ENCODE peak calls at places on chromosomes 2 and 18, in eight cellular contexts. X is mammary epithelial cell, C is neuronal stem cell, P is GM23248, Y is mesenchymal stem cell, E is OCI-LY7, K is keratinocyte, R is H9. N is an unnamed sample.

GRCh38 chr2:216161967-216162366 is 52.8 kb downstream of the XRCC5 start:
- DNase-seq in X (no peak), C (no peak), P (no peak), Y (no peak), E (no peak), K (no peak), R (no peak), N (no peak)

GRCh38 chr2:195559431-195559914 is 97.6 kb upstream of the SLC39A10 start:
- DNase-seq in X (peak; percentile 80), C (no peak), P (peak; percentile 78), Y (peak; percentile 88), E (peak; percentile 97), K (no peak), R (peak; percentile 53), N (peak; percentile 79)

GRCh38 chr18:79625924-79626561 is 53.6 kb upstream of the CTDP1 start:
- DNase-seq in X (no peak), C (no peak), P (no peak), Y (no peak), E (no peak), K (no peak), R (no peak), N (no peak)

GRCh38 chr2:230268606-230269222 is 43.2 kb downstream of the SP140 start:
- DNase-seq in X (no peak), C (no peak), P (peak; percentile 2), Y (peak; percentile 1), E (no peak), K (no peak), R (no peak), N (no peak)

GRCh38 chr2:29844713-29845320 is 76.6 kb downstream of the ALK start:
- DNase-seq in X (no peak), C (no peak), P (peak; percentile 67), Y (no peak), E (no peak), K (no peak), R (no peak), N (no peak)

GRCh38 chr2:106205488-106205887 is 11.4 kb upstream of the UXS1 start:
- DNase-seq in X (no peak), C (no peak), P (no peak), Y (no peak), E (no peak), K (no peak), R (no peak), N (no peak)

GRCh38 chr2:218264773-218265601 is 4.2 kb downstream of the GPBAR1 start:
- DNase-seq in X (no peak), C (no peak), P (no peak), Y (no peak), E (no peak), K (no peak), R (no peak), N (no peak)

GRCh38 chr2:174779361-174779928 is 15.2 kb upstream of the CHRNA1 start:
- DNase-seq in X (peak; percentile 20), C (no peak), P (peak; percentile 66), Y (peak; percentile 47), E (no peak), K (no peak), R (no peak), N (no peak)

GRCh38 chr18:24669502-24669901 is 209.1 kb downstream of the HRH4 start:
- DNase-seq in X (no peak), C (no peak), P (no peak), Y (no peak), E (no peak), K (no peak), R (no peak), N (no peak)

GRCh38 chr2:104378853-104379374 is 475.0 kb upstream of the POU3F3 start:
- DNase-seq in X (no peak), C (peak; percentile 18), P (peak; percentile 30), Y (no peak), E (peak; percentile 61), K (no peak), R (peak; percentile 58), N (peak; percentile 75)

GRCh38 chr2:101327863-101328394 is 19.4 kb upstream of the RNF149 start:
- DNase-seq in X (peak; percentile 95), C (no peak), P (no peak), Y (no peak), E (no peak), K (peak; percentile 81), R (peak; percentile 65), N (peak; percentile 69)

GRCh38 chr2:236572482-236572881 is 2.9 kb downstream of the ACKR3 start:
- DNase-seq in X (no peak), C (peak; percentile 58), P (peak; percentile 19), Y (peak; percentile 28), E (no peak), K (no peak), R (no peak), N (peak; percentile 33)

GRCh38 chr2:85799215-85799956 is 45.6 kb downstream of the ATOH8 start:
- DNase-seq in X (peak; percentile 65), C (no peak), P (no peak), Y (no peak), E (no peak), K (no peak), R (no peak), N (no peak)

GRCh38 chr18:3037423-3037915 is 24.5 kb upstream of the LPIN2 start:
- DNase-seq in X (peak; percentile 72), C (no peak), P (peak; percentile 84), Y (peak; percentile 94), E (peak; percentile 44), K (no peak), R (no peak), N (no peak)

GRCh38 chr2:225090746-225091145 is 48.5 kb upstream of the DOCK10 start:
- DNase-seq in X (peak; percentile 67), C (no peak), P (peak; percentile 81), Y (peak; percentile 8), E (no peak), K (no peak), R (no peak), N (no peak)

GRCh38 chr2:217362710-217363109 is 502.8 kb upstream of the TNP1 start:
- DNase-seq in X (no peak), C (no peak), P (no peak), Y (no peak), E (no peak), K (no peak), R (no peak), N (no peak)

DNA sequence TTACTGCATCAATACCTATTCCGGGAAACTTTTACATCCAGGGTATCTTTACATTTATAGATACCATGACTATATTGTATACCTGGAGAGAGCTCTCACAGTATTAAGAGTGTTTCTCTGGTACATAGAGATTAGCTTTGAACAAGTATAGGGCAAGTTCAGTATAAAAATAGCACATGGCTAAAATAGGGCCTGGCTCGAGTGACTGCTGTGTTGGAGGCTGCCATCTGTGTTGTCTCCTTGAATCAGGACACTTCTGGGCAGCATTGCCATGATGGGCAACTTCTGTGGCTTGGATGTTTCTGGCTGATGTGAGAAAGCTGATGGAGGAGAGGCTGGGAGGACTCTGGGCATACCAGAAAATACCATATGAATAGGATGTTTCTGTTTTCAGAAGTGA is 18.7 kb downstream of the ARHGAP28 start:
- DNase-seq in X (no peak), C (no peak), P (no peak), Y (no peak), E (no peak), K (no peak), R (no peak), N (no peak)
- H3K4me1 ChIP-seq in X (peaks cover 22% of the 10 kb centered on the region), C (peaks cover 2% of the 10 kb centered on the region), P (peaks cover 17% of the 10 kb centered on the region), Y (peaks cover 10% of the 10 kb centered on the region), E (no peaks in the 10 kb centered on the region), K (no peaks in the 10 kb centered on the region), R (peaks cover 4% of the 10 kb centered on the region), N (peaks cover 11% of the 10 kb centered on the region)

GRCh38 chr2:238726670-238727584 is 121.0 kb upstream of the TWIST2 start:
- DNase-seq in X (no peak), C (no peak), P (peak; percentile 40), Y (no peak), E (no peak), K (no peak), R (no peak), N (no peak)

GRCh38 chr2:238729261-238729935 is 118.5 kb upstream of the TWIST2 start:
- DNase-seq in X (no peak), C (no peak), P (peak; percentile 23), Y (no peak), E (no peak), K (no peak), R (no peak), N (no peak)

GRCh38 chr2:238727585-238728321 is 120.1 kb upstream of the TWIST2 start:
- DNase-seq in X (no peak), C (no peak), P (peak; percentile 98), Y (peak; percentile 7), E (no peak), K (no peak), R (no peak), N (no peak)

GRCh38 chr2:238730001-238730669 is 117.8 kb upstream of the TWIST2 start:
- DNase-seq in X (no peak), C (no peak), P (no peak), Y (no peak), E (no peak), K (no peak), R (no peak), N (no peak)

GRCh38 chr2:238728322-238729260 is 119.3 kb upstream of the TWIST2 start:
- DNase-seq in X (peak; percentile 39), C (no peak), P (peak; percentile 94), Y (peak; percentile 26), E (no peak), K (no peak), R (no peak), N (no peak)
- H2AFZ ChIP-seq in X (peak overlapping the region; percentile 70), C (no peak overlapping the region), P (no peak overlapping the region), Y (no peak overlapping the region), E (no peak overlapping the region), K (peak overlapping the region; percentile 72), R (no peak overlapping the region), N (no peak overlapping the region)

DNA sequence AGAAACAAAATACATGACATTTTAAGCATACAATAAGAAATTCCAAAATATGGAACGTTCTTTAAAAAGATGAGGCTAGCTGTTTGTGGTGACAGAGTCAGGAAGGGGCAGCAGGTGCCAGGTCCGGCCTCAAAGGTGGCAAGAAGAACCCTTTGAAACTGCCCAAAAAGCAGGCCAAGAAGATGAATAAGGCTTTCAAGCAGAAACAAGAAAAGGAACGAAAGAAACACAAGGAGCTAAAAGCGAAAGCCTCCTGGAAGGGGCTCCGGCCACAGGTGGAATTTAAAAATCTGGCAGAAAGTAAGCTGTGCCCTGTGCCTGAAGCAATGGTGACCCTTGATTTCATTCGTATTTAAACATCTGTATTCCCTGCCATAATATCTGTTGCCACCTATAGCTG is 5.5 kb downstream of the WDR33 start:
- DNase-seq in X (no peak), C (no peak), P (no peak), Y (no peak), E (no peak), K (no peak), R (no peak), N (no peak)
- H3K4me1 ChIP-seq in X (peaks cover 7% of the 10 kb centered on the region), C (no peaks in the 10 kb centered on the region), P (peaks cover 13% of the 10 kb centered on the region), Y (peaks cover 8% of the 10 kb centered on the region), E (peaks cover 55% of the 10 kb centered on the region), K (peaks cover 17% of the 10 kb centered on the region), R (no peaks in the 10 kb centered on the region), N (peaks cover 22% of the 10 kb centered on the region)

DNA sequence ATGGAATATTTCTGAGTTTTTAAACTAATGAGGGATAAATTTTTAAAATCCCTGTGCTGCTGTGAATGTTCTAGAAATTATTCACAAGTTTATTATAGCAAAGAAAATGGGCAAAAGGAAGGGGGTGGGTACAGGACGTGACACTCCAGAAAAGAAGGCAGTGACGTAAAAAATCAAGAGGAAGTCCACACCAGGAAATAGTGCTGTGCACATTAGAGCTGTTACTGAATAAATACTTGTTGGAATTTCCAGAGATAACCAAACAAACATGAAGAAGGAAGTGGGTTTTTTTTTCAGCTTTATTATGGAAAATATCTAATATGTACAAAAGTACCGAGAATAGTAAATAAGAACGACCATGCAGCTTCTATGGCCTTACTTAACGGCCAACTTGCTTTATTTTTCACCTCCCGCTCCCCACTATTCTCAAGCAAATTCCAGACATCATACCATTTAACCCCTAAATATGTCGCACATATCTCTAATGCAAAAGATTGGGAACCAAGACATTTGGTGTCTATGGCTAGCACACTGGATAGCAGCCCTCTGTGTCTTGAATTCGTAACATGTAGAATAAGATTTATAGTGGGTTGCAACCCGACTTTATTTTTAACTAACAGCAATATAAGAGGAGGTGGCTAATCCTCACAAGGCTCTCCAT is 639 bp upstream of the NDUFV2 start:
- DNase-seq in X (peak; percentile 35), C (no peak), P (peak; percentile 81), Y (peak; percentile 85), E (peak; percentile 78), K (no peak), R (no peak), N (no peak)
- H2AFZ ChIP-seq in X (peak overlapping the region; percentile 62), C (peak overlapping the region; percentile 90), P (peak overlapping the region; percentile 93), Y (peak overlapping the region; percentile 39), E (peak overlapping the region; percentile 80), K (peak overlapping the region; percentile 43), R (no peak overlapping the region), N (peak overlapping the region; percentile 80)

N was measured in GM23338.